ENCODE peak calls at places on chromosomes 12 and 14, in eight cellular contexts. One of them, this sample, is unnamed.
A peak's percentile ranks its signal among the peaks of the same experiment; 100 is the strongest.

GRCh38 chr12:1882405-1882804 is 36.0 kb downstream of the CACNA2D4 start:
- DNase-seq in HCT116: no peak
- DNase-seq in dorsolateral prefrontal cortex: no peak
- DNase-seq in PC-3: no peak
- DNase-seq in esophagus squamous epithelium: no peak
- DNase-seq in stomach: no peak
- DNase-seq in heart left ventricle: no peak
- DNase-seq in astrocyte of the spinal cord: no peak
- DNase-seq in this sample: peak; percentile 7

GRCh38 chr12:24069532-24070395 is 120.3 kb upstream of the SOX5 start:
- DNase-seq in HCT116: no peak
- DNase-seq in dorsolateral prefrontal cortex: no peak
- DNase-seq in PC-3: peak; percentile 17
- DNase-seq in esophagus squamous epithelium: no peak
- DNase-seq in stomach: no peak
- DNase-seq in heart left ventricle: no peak
- DNase-seq in astrocyte of the spinal cord: no peak
- DNase-seq in this sample: peak; percentile 39

GRCh38 chr14:21652209-21652808 is 1.3 kb upstream of the OR4E2 start:
- DNase-seq in HCT116: no peak
- DNase-seq in dorsolateral prefrontal cortex: no peak
- DNase-seq in PC-3: no peak
- DNase-seq in esophagus squamous epithelium: no peak
- DNase-seq in stomach: no peak
- DNase-seq in heart left ventricle: no peak
- DNase-seq in astrocyte of the spinal cord: no peak
- DNase-seq in this sample: peak; percentile 43

GRCh38 chr12:49642370-49642802 is 19.0 kb downstream of the PRPF40B start:
- DNase-seq in HCT116: no peak
- DNase-seq in dorsolateral prefrontal cortex: no peak
- DNase-seq in PC-3: peak; percentile 42
- DNase-seq in esophagus squamous epithelium: no peak
- DNase-seq in stomach: no peak
- DNase-seq in heart left ventricle: no peak
- DNase-seq in astrocyte of the spinal cord: no peak
- DNase-seq in this sample: no peak

GRCh38 chr14:22530101-22530500 is 58.9 kb downstream of the DAD1 start:
- DNase-seq in HCT116: no peak
- DNase-seq in dorsolateral prefrontal cortex: no peak
- DNase-seq in PC-3: no peak
- DNase-seq in esophagus squamous epithelium: no peak
- DNase-seq in stomach: no peak
- DNase-seq in heart left ventricle: no peak
- DNase-seq in astrocyte of the spinal cord: no peak
- DNase-seq in this sample: no peak

GRCh38 chr12:130747867-130748740 is 32.0 kb upstream of the RIMBP2 start:
- DNase-seq in HCT116: peak; percentile 40
- DNase-seq in dorsolateral prefrontal cortex: peak; percentile 82
- DNase-seq in PC-3: peak; percentile 93
- DNase-seq in esophagus squamous epithelium: no peak
- DNase-seq in stomach: peak; percentile 76
- DNase-seq in heart left ventricle: peak; percentile 82
- DNase-seq in astrocyte of the spinal cord: peak; percentile 48
- DNase-seq in this sample: peak; percentile 87

GRCh38 chr12:94267530-94267877 is 119.1 kb downstream of the PLXNC1 start:
- DNase-seq in HCT116: no peak
- DNase-seq in dorsolateral prefrontal cortex: no peak
- DNase-seq in PC-3: no peak
- DNase-seq in esophagus squamous epithelium: no peak
- DNase-seq in stomach: no peak
- DNase-seq in heart left ventricle: no peak
- DNase-seq in astrocyte of the spinal cord: no peak
- DNase-seq in this sample: no peak

GRCh38 chr12:92146497-92146828 is 817 bp upstream of the BTG1 start:
- DNase-seq in HCT116: no peak
- DNase-seq in dorsolateral prefrontal cortex: no peak
- DNase-seq in PC-3: no peak
- DNase-seq in esophagus squamous epithelium: no peak
- DNase-seq in stomach: no peak
- DNase-seq in heart left ventricle: no peak
- DNase-seq in astrocyte of the spinal cord: no peak
- DNase-seq in this sample: no peak

GRCh38 chr12:49962861-49963765 is 1.4 kb downstream of the AQP5 start:
- DNase-seq in HCT116: peak; percentile 29
- DNase-seq in dorsolateral prefrontal cortex: peak; percentile 70
- DNase-seq in PC-3: peak; percentile 91
- DNase-seq in esophagus squamous epithelium: no peak
- DNase-seq in stomach: peak; percentile 95
- DNase-seq in heart left ventricle: peak; percentile 79
- DNase-seq in astrocyte of the spinal cord: no peak
- DNase-seq in this sample: peak; percentile 67

GRCh38 chr14:39762576-39763401 is 330.6 kb upstream of the FBXO33 start:
- DNase-seq in HCT116: no peak
- DNase-seq in dorsolateral prefrontal cortex: no peak
- DNase-seq in PC-3: no peak
- DNase-seq in esophagus squamous epithelium: no peak
- DNase-seq in stomach: no peak
- DNase-seq in heart left ventricle: no peak
- DNase-seq in astrocyte of the spinal cord: no peak
- DNase-seq in this sample: no peak

GRCh38 chr12:75837700-75838099 is 193.9 kb downstream of the PHLDA1 start:
- DNase-seq in HCT116: no peak
- DNase-seq in dorsolateral prefrontal cortex: no peak
- DNase-seq in PC-3: no peak
- DNase-seq in esophagus squamous epithelium: no peak
- DNase-seq in stomach: no peak
- DNase-seq in heart left ventricle: peak; percentile 68
- DNase-seq in astrocyte of the spinal cord: no peak
- DNase-seq in this sample: no peak

GRCh38 chr12:123916729-123917128 is 55.9 kb downstream of the CCDC92 start:
- DNase-seq in HCT116: no peak
- DNase-seq in dorsolateral prefrontal cortex: no peak
- DNase-seq in PC-3: no peak
- DNase-seq in esophagus squamous epithelium: no peak
- DNase-seq in stomach: no peak
- DNase-seq in heart left ventricle: no peak
- DNase-seq in astrocyte of the spinal cord: no peak
- DNase-seq in this sample: no peak

GRCh38 chr14:89750206-89750867 is 204.2 kb downstream of the EFCAB11 start:
- DNase-seq in HCT116: no peak
- DNase-seq in dorsolateral prefrontal cortex: no peak
- DNase-seq in PC-3: no peak
- DNase-seq in esophagus squamous epithelium: no peak
- DNase-seq in stomach: no peak
- DNase-seq in heart left ventricle: no peak
- DNase-seq in astrocyte of the spinal cord: no peak
- DNase-seq in this sample: no peak

GRCh38 chr14:72651081-72651480 is 242.8 kb downstream of the DPF3 start:
- DNase-seq in HCT116: no peak
- DNase-seq in dorsolateral prefrontal cortex: no peak
- DNase-seq in PC-3: peak; percentile 75
- DNase-seq in esophagus squamous epithelium: no peak
- DNase-seq in stomach: no peak
- DNase-seq in heart left ventricle: peak; percentile 31
- DNase-seq in astrocyte of the spinal cord: peak; percentile 66
- DNase-seq in this sample: no peak

GRCh38 chr12:71521125-71521524 is 81.5 kb downstream of the LGR5 start:
- DNase-seq in HCT116: no peak
- DNase-seq in dorsolateral prefrontal cortex: no peak
- DNase-seq in PC-3: no peak
- DNase-seq in esophagus squamous epithelium: no peak
- DNase-seq in stomach: no peak
- DNase-seq in heart left ventricle: no peak
- DNase-seq in astrocyte of the spinal cord: no peak
- DNase-seq in this sample: peak; percentile 9

GRCh38 chr12:52971701-52972329 is 22.9 kb downstream of the KRT18 start:
- DNase-seq in HCT116: no peak
- DNase-seq in dorsolateral prefrontal cortex: no peak
- DNase-seq in PC-3: peak; percentile 83
- DNase-seq in esophagus squamous epithelium: no peak
- DNase-seq in stomach: no peak
- DNase-seq in heart left ventricle: no peak
- DNase-seq in astrocyte of the spinal cord: peak; percentile 56
- DNase-seq in this sample: peak; percentile 50

GRCh38 chr12:97342130-97342529 is 120.5 kb upstream of the RMST start:
- DNase-seq in HCT116: no peak
- DNase-seq in dorsolateral prefrontal cortex: no peak
- DNase-seq in PC-3: no peak
- DNase-seq in esophagus squamous epithelium: no peak
- DNase-seq in stomach: no peak
- DNase-seq in heart left ventricle: no peak
- DNase-seq in astrocyte of the spinal cord: no peak
- DNase-seq in this sample: no peak

GRCh38 chr12:85065816-85066482 is 29.8 kb downstream of the LRRIQ1 start:
- DNase-seq in HCT116: no peak
- DNase-seq in dorsolateral prefrontal cortex: no peak
- DNase-seq in PC-3: no peak
- DNase-seq in esophagus squamous epithelium: no peak
- DNase-seq in stomach: no peak
- DNase-seq in heart left ventricle: no peak
- DNase-seq in astrocyte of the spinal cord: no peak
- DNase-seq in this sample: no peak

GRCh38 chr12:32120419-32120818 is 13.8 kb downstream of the BICD1 start:
- DNase-seq in HCT116: no peak
- DNase-seq in dorsolateral prefrontal cortex: no peak
- DNase-seq in PC-3: no peak
- DNase-seq in esophagus squamous epithelium: no peak
- DNase-seq in stomach: no peak
- DNase-seq in heart left ventricle: no peak
- DNase-seq in astrocyte of the spinal cord: no peak
- DNase-seq in this sample: peak; percentile 52

GRCh38 chr14:60642790-60643397 is 6.4 kb downstream of the SIX1 start:
- DNase-seq in HCT116: no peak
- DNase-seq in dorsolateral prefrontal cortex: no peak
- DNase-seq in PC-3: no peak
- DNase-seq in esophagus squamous epithelium: no peak
- DNase-seq in stomach: no peak
- DNase-seq in heart left ventricle: no peak
- DNase-seq in astrocyte of the spinal cord: no peak
- DNase-seq in this sample: no peak

GRCh38 chr14:60642270-60642789 is 6.9 kb downstream of the SIX1 start:
- DNase-seq in HCT116: no peak
- DNase-seq in dorsolateral prefrontal cortex: no peak
- DNase-seq in PC-3: no peak
- DNase-seq in esophagus squamous epithelium: no peak
- DNase-seq in stomach: no peak
- DNase-seq in heart left ventricle: no peak
- DNase-seq in astrocyte of the spinal cord: no peak
- DNase-seq in this sample: peak; percentile 88

GRCh38 chr14:60645191-60645590 is 4.1 kb downstream of the SIX1 start:
- DNase-seq in HCT116: no peak
- DNase-seq in dorsolateral prefrontal cortex: no peak
- DNase-seq in PC-3: no peak
- DNase-seq in esophagus squamous epithelium: no peak
- DNase-seq in stomach: no peak
- DNase-seq in heart left ventricle: no peak
- DNase-seq in astrocyte of the spinal cord: no peak
- DNase-seq in this sample: no peak

GRCh38 chr14:60641722-60642269 is 7.5 kb downstream of the SIX1 start:
- DNase-seq in HCT116: no peak
- DNase-seq in dorsolateral prefrontal cortex: no peak
- DNase-seq in PC-3: no peak
- DNase-seq in esophagus squamous epithelium: no peak
- DNase-seq in stomach: no peak
- DNase-seq in heart left ventricle: no peak
- DNase-seq in astrocyte of the spinal cord: no peak
- DNase-seq in this sample: no peak

GRCh38 chr14:60643443-60644402 is 5.6 kb downstream of the SIX1 start:
- DNase-seq in HCT116: no peak
- DNase-seq in dorsolateral prefrontal cortex: no peak
- DNase-seq in PC-3: no peak
- DNase-seq in esophagus squamous epithelium: no peak
- DNase-seq in stomach: no peak
- DNase-seq in heart left ventricle: no peak
- DNase-seq in astrocyte of the spinal cord: no peak
- DNase-seq in this sample: peak; percentile 61
- H3K4me3 ChIP-seq in HCT116: no peak overlapping the region
- H3K4me3 ChIP-seq in dorsolateral prefrontal cortex: no peak overlapping the region
- H3K4me3 ChIP-seq in PC-3: no peak overlapping the region
- H3K4me3 ChIP-seq in esophagus squamous epithelium: no peak overlapping the region
- H3K4me3 ChIP-seq in stomach: no peak overlapping the region
- H3K4me3 ChIP-seq in heart left ventricle: no peak overlapping the region
- H3K4me3 ChIP-seq in astrocyte of the spinal cord: peak overlapping the region; percentile 66
- H3K4me3 ChIP-seq in this sample: no peak overlapping the region

GRCh38 chr14:97456958-97457357 is 659.8 kb downstream of the VRK1 start:
- DNase-seq in HCT116: no peak
- DNase-seq in dorsolateral prefrontal cortex: no peak
- DNase-seq in PC-3: peak; percentile 16
- DNase-seq in esophagus squamous epithelium: no peak
- DNase-seq in stomach: no peak
- DNase-seq in heart left ventricle: no peak
- DNase-seq in astrocyte of the spinal cord: no peak
- DNase-seq in this sample: no peak

GRCh38 chr14:97456497-97456896 is 659.3 kb downstream of the VRK1 start:
- DNase-seq in HCT116: no peak
- DNase-seq in dorsolateral prefrontal cortex: no peak
- DNase-seq in PC-3: no peak
- DNase-seq in esophagus squamous epithelium: no peak
- DNase-seq in stomach: no peak
- DNase-seq in heart left ventricle: no peak
- DNase-seq in astrocyte of the spinal cord: no peak
- DNase-seq in this sample: no peak

GRCh38 chr14:97462081-97462480 is 664.9 kb downstream of the VRK1 start:
- DNase-seq in HCT116: no peak
- DNase-seq in dorsolateral prefrontal cortex: no peak
- DNase-seq in PC-3: no peak
- DNase-seq in esophagus squamous epithelium: no peak
- DNase-seq in stomach: no peak
- DNase-seq in heart left ventricle: no peak
- DNase-seq in astrocyte of the spinal cord: no peak
- DNase-seq in this sample: no peak

GRCh38 chr14:97458302-97459137 is 661.3 kb downstream of the VRK1 start:
- DNase-seq in HCT116: no peak
- DNase-seq in dorsolateral prefrontal cortex: peak; percentile 47
- DNase-seq in PC-3: no peak
- DNase-seq in esophagus squamous epithelium: no peak
- DNase-seq in stomach: peak; percentile 38
- DNase-seq in heart left ventricle: no peak
- DNase-seq in astrocyte of the spinal cord: no peak
- DNase-seq in this sample: peak; percentile 83

GRCh38 chr14:97459180-97459579 is 662.0 kb downstream of the VRK1 start:
- DNase-seq in HCT116: no peak
- DNase-seq in dorsolateral prefrontal cortex: no peak
- DNase-seq in PC-3: no peak
- DNase-seq in esophagus squamous epithelium: no peak
- DNase-seq in stomach: no peak
- DNase-seq in heart left ventricle: no peak
- DNase-seq in astrocyte of the spinal cord: no peak
- DNase-seq in this sample: no peak
- H3K4me3 ChIP-seq in HCT116: no peak overlapping the region
- H3K4me3 ChIP-seq in dorsolateral prefrontal cortex: peak overlapping the region; percentile 26
- H3K4me3 ChIP-seq in PC-3: no peak overlapping the region
- H3K4me3 ChIP-seq in esophagus squamous epithelium: no peak overlapping the region
- H3K4me3 ChIP-seq in stomach: peak overlapping the region; percentile 32
- H3K4me3 ChIP-seq in heart left ventricle: peak overlapping the region; percentile 34
- H3K4me3 ChIP-seq in astrocyte of the spinal cord: no peak overlapping the region
- H3K4me3 ChIP-seq in this sample: peak overlapping the region; percentile 36

GRCh38 chr14:34013714-34014055 is 62.8 kb upstream of the EGLN3 start:
- DNase-seq in HCT116: no peak
- DNase-seq in dorsolateral prefrontal cortex: no peak
- DNase-seq in PC-3: no peak
- DNase-seq in esophagus squamous epithelium: no peak
- DNase-seq in stomach: no peak
- DNase-seq in heart left ventricle: no peak
- DNase-seq in astrocyte of the spinal cord: no peak
- DNase-seq in this sample: no peak
- H3K4me3 ChIP-seq in HCT116: no peak overlapping the region
- H3K4me3 ChIP-seq in dorsolateral prefrontal cortex: no peak overlapping the region
- H3K4me3 ChIP-seq in PC-3: no peak overlapping the region
- H3K4me3 ChIP-seq in esophagus squamous epithelium: no peak overlapping the region
- H3K4me3 ChIP-seq in stomach: no peak overlapping the region
- H3K4me3 ChIP-seq in heart left ventricle: no peak overlapping the region
- H3K4me3 ChIP-seq in astrocyte of the spinal cord: no peak overlapping the region
- H3K4me3 ChIP-seq in this sample: no peak overlapping the region

GRCh38 chr14:36518586-36519430 is 1.2 kb downstream of the NKX2-1 start:
- DNase-seq in HCT116: no peak
- DNase-seq in dorsolateral prefrontal cortex: no peak
- DNase-seq in PC-3: no peak
- DNase-seq in esophagus squamous epithelium: no peak
- DNase-seq in stomach: no peak
- DNase-seq in heart left ventricle: no peak
- DNase-seq in astrocyte of the spinal cord: no peak
- DNase-seq in this sample: peak; percentile 80
- H3K4me3 ChIP-seq in HCT116: peak overlapping the region; percentile 50
- H3K4me3 ChIP-seq in dorsolateral prefrontal cortex: no peak overlapping the region
- H3K4me3 ChIP-seq in PC-3: no peak overlapping the region
- H3K4me3 ChIP-seq in esophagus squamous epithelium: peak overlapping the region; percentile 31
- H3K4me3 ChIP-seq in stomach: peak overlapping the region; percentile 30
- H3K4me3 ChIP-seq in heart left ventricle: peak overlapping the region; percentile 19
- H3K4me3 ChIP-seq in astrocyte of the spinal cord: no peak overlapping the region
- H3K4me3 ChIP-seq in this sample: peak overlapping the region; percentile 12

This sample was measured in H7.